ENCODE peak calls at places on chromosomes 11 and 22, in eight cellular contexts. J is HL-60, N is tibial nerve, O is neural progenitor cell, S is pancreas, G is right atrium auricular region, M is caudate nucleus, H is SJSA1. U is an unnamed sample.

GRCh38 chr22:39178206-39179111 is 26.0 kb upstream of the CBX7 start:
- DNase-seq in J (no peak), N (no peak), O (no peak), S (no peak), G (no peak), M (no peak), H (peak), U (no peak)

GRCh38 chr11:65654375-65655349 is 8.1 kb downstream of the RELA start:
- DNase-seq in J (no peak), N (no peak), O (no peak), S (peak), G (no peak), M (no peak), H (no peak), U (peak)

GRCh38 chr11:59545179-59546020 is 34.1 kb downstream of the OR4D9 start:
- DNase-seq in J (no peak), N (no peak), O (no peak), S (no peak), G (no peak), M (no peak), H (no peak), U (no peak)

GRCh38 chr11:94851864-94852581 is 83.9 kb downstream of the AMOTL1 start:
- DNase-seq in J (no peak), N (no peak), O (no peak), S (no peak), G (no peak), M (no peak), H (no peak), U (no peak)

GRCh38 chr11:23151819-23152218 is 291.5 kb upstream of the CCDC179 start:
- DNase-seq in J (no peak), N (no peak), O (no peak), S (no peak), G (no peak), M (no peak), H (no peak), U (no peak)

GRCh38 chr22:24875862-24876506 is 70.0 kb downstream of the SGSM1 start:
- DNase-seq in J (no peak), N (no peak), O (peak), S (no peak), G (no peak), M (no peak), H (no peak), U (no peak)

GRCh38 chr11:12675951-12676711 is 1.9 kb downstream of the TEAD1 start:
- DNase-seq in J (no peak), N (no peak), O (peak), S (no peak), G (no peak), M (no peak), H (peak), U (no peak)

GRCh38 chr11:67282876-67283371 is 6.2 kb upstream of the ANKRD13D start:
- DNase-seq in J (no peak), N (no peak), O (no peak), S (peak), G (no peak), M (no peak), H (no peak), U (no peak)

GRCh38 chr11:104343578-104343977 is 179.6 kb upstream of the PDGFD start:
- DNase-seq in J (no peak), N (no peak), O (peak), S (no peak), G (no peak), M (no peak), H (no peak), U (no peak)

GRCh38 chr11:75981546-75981945 is 166.5 kb downstream of the UVRAG start:
- DNase-seq in J (no peak), N (no peak), O (peak), S (no peak), G (no peak), M (no peak), H (no peak), U (no peak)

GRCh38 chr11:30107899-30108298 is 91.1 kb upstream of the KCNA4 start:
- DNase-seq in J (peak), N (no peak), O (no peak), S (no peak), G (no peak), M (no peak), H (peak), U (no peak)

GRCh38 chr11:72072348-72072747 is 8.0 kb downstream of the NUMA1 start:
- DNase-seq in J (no peak), N (no peak), O (peak), S (no peak), G (no peak), M (no peak), H (peak), U (no peak)

GRCh38 chr11:120500414-120500936 is 11.1 kb upstream of the GRIK4 start:
- DNase-seq in J (no peak), N (no peak), O (peak), S (no peak), G (peak), M (no peak), H (no peak), U (no peak)

GRCh38 chr11:116276051-116277044 is 496.4 kb downstream of the BUD13 start:
- DNase-seq in J (peak), N (peak), O (peak), S (peak), G (peak), M (peak), H (peak), U (peak)

GRCh38 chr22:26610983-26611382 is 6.8 kb downstream of the CRYBB1 start:
- DNase-seq in J (no peak), N (no peak), O (no peak), S (no peak), G (no peak), M (no peak), H (peak), U (no peak)
- H3K27ac ChIP-seq in J (no peak), N (no peak), O (no peak), S (no peak), G (no peak), M (no peak), H (peak), U (no peak)

DNA sequence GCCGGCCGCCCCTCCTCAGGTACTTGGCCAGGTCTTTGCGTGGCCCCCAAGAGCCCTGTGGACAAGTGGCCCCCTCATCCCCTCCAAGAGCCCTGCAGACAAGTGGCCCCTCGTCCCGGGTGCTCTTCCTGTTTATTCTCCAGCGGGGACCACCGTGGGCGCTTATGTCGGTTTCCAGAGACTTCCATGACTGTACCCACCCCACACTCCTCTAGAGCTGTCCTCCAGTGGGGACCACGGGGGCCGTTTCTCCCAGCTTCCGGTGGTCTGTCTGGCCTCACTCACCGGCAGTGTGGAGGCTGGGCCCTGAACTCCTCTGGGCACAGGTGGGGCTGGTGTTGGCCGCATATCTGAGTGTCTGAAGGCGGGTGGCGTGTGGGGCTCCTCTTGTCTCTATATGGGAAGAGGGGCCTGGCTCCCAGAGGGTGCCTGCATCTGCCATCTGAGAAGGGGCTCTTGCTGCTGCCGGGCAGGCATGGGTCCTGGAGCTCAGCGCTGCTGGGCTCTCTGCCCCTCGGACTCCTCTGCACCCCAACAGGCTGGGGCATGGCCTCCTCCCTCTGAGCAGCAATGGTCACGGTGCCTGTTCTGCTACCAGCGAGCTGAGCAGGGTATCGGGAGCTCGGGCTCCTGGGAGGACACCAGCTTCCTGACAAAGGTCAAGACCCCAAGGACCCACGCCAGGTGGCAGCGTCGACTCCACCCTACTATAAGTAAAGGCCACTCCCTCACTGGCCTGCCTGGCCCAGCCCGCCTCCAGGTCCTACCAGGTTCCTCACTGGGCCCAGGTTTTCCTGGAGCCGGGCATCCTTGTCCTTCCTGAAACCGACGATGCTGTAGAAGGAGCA is 1264.3 kb downstream of the BRD1 start:
- DNase-seq in J (no peak), N (no peak), O (no peak), S (peak), G (no peak), M (no peak), H (no peak), U (no peak)
- H3K27ac ChIP-seq in J (no peak), N (peak), O (no peak), S (no peak), G (no peak), M (no peak), H (no peak), U (no peak)

DNA sequence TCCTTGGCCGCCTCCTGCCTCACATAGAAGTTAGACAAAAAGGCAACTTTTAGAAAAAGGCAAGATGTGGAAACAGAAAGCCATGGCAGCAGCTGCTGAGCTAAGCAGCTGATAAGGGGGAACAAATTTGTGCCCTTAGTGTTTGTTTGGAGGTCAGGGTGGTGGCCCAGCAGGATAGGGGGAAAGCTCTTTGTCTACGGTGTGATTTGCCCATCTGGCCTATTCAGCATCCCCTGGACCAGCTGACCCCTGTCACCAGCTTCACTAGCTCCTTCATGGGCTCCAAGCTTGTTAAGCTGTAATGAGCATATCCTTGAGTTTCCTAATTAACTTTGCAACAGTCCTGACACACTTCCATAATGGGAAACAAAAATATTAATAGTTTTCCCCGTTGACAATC is 5.9 kb upstream of the ME3 start:
- DNase-seq in J (no peak), N (no peak), O (peak), S (no peak), G (no peak), M (no peak), H (no peak), U (no peak)
- H3K27ac ChIP-seq in J (no peak), N (peak), O (peak), S (no peak), G (no peak), M (no peak), H (no peak), U (no peak)

DNA sequence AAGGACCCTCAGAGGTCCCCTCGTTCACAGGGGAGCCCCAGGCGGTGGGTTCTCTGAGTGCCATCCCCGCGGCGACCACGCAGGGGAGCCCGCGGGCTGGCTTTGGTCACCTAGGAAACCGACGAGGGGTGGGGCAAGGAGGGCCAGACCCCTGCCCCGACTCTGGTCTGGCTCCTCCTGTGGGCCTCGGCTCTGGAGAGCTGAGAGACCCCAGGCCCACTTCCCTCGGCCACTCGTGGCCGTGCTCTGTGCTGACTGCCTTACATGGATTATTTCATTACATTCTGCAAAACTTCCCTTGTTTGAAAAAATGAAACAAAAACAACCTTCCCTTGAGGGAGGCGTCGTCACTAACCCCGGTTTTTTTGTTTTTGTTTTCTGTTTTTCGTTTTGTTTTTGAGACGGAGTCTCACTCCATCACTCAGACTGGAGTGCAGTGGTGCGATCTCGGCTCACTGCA is 15.2 kb upstream of the CYTH4 start:
- DNase-seq in J (no peak), N (no peak), O (peak), S (no peak), G (no peak), M (no peak), H (peak), U (peak)
- H3K27ac ChIP-seq in J (peak), N (no peak), O (no peak), S (no peak), G (no peak), M (no peak), H (no peak), U (peak)